ENCODE peak calls at places on chromosomes 3 and 15, in seven cellular contexts. One of them, this sample, is unnamed.

GRCh38 chr3:193894121-193894863 is 241.7 kb upstream of the HES1 start:
- DNase-seq in mesothelial cell of epicardium: no peak
- DNase-seq in H54: no peak
- DNase-seq in NCI-H2029: peak; percentile 24
- DNase-seq in stimulated activated CD8-positive, alpha-beta memory T cell treated with anti-CD3 and anti-CD28 coated beads, Interleukin-2, amount 100 ng/mL, for 48 hours: no peak
- DNase-seq in A172: no peak
- DNase-seq in nucleus accumbens: no peak
- DNase-seq in this sample: no peak

GRCh38 chr3:146680602-146681001 is 75.5 kb upstream of the PLSCR5 start:
- DNase-seq in mesothelial cell of epicardium: no peak
- DNase-seq in H54: no peak
- DNase-seq in NCI-H2029: no peak
- DNase-seq in stimulated activated CD8-positive, alpha-beta memory T cell treated with anti-CD3 and anti-CD28 coated beads, Interleukin-2, amount 100 ng/mL, for 48 hours: no peak
- DNase-seq in A172: no peak
- DNase-seq in nucleus accumbens: no peak
- DNase-seq in this sample: no peak

GRCh38 chr3:189947948-189948723 is 172.6 kb downstream of the P3H2 start:
- DNase-seq in mesothelial cell of epicardium: no peak
- DNase-seq in H54: no peak
- DNase-seq in NCI-H2029: no peak
- DNase-seq in stimulated activated CD8-positive, alpha-beta memory T cell treated with anti-CD3 and anti-CD28 coated beads, Interleukin-2, amount 100 ng/mL, for 48 hours: no peak
- DNase-seq in A172: peak; percentile 46
- DNase-seq in nucleus accumbens: no peak
- DNase-seq in this sample: no peak

GRCh38 chr3:107268461-107268860 is 108.8 kb upstream of the CCDC54 start:
- DNase-seq in mesothelial cell of epicardium: no peak
- DNase-seq in H54: no peak
- DNase-seq in NCI-H2029: no peak
- DNase-seq in stimulated activated CD8-positive, alpha-beta memory T cell treated with anti-CD3 and anti-CD28 coated beads, Interleukin-2, amount 100 ng/mL, for 48 hours: no peak
- DNase-seq in A172: no peak
- DNase-seq in nucleus accumbens: no peak
- DNase-seq in this sample: no peak

GRCh38 chr3:170171563-170171962 is 10.0 kb downstream of the PHC3 start:
- DNase-seq in mesothelial cell of epicardium: no peak
- DNase-seq in H54: no peak
- DNase-seq in NCI-H2029: no peak
- DNase-seq in stimulated activated CD8-positive, alpha-beta memory T cell treated with anti-CD3 and anti-CD28 coated beads, Interleukin-2, amount 100 ng/mL, for 48 hours: no peak
- DNase-seq in A172: no peak
- DNase-seq in nucleus accumbens: no peak
- DNase-seq in this sample: no peak

GRCh38 chr3:138470687-138471086 is 36.3 kb downstream of the ESYT3 start:
- DNase-seq in mesothelial cell of epicardium: no peak
- DNase-seq in H54: no peak
- DNase-seq in NCI-H2029: no peak
- DNase-seq in stimulated activated CD8-positive, alpha-beta memory T cell treated with anti-CD3 and anti-CD28 coated beads, Interleukin-2, amount 100 ng/mL, for 48 hours: no peak
- DNase-seq in A172: no peak
- DNase-seq in nucleus accumbens: no peak
- DNase-seq in this sample: no peak

GRCh38 chr15:62715946-62716345 is 326.6 kb upstream of the TPM1 start:
- DNase-seq in mesothelial cell of epicardium: no peak
- DNase-seq in H54: no peak
- DNase-seq in NCI-H2029: no peak
- DNase-seq in stimulated activated CD8-positive, alpha-beta memory T cell treated with anti-CD3 and anti-CD28 coated beads, Interleukin-2, amount 100 ng/mL, for 48 hours: no peak
- DNase-seq in A172: no peak
- DNase-seq in nucleus accumbens: no peak
- DNase-seq in this sample: no peak

GRCh38 chr15:66677336-66677735 is 24.7 kb upstream of the SMAD6 start:
- DNase-seq in mesothelial cell of epicardium: no peak
- DNase-seq in H54: no peak
- DNase-seq in NCI-H2029: no peak
- DNase-seq in stimulated activated CD8-positive, alpha-beta memory T cell treated with anti-CD3 and anti-CD28 coated beads, Interleukin-2, amount 100 ng/mL, for 48 hours: no peak
- DNase-seq in A172: no peak
- DNase-seq in nucleus accumbens: no peak
- DNase-seq in this sample: no peak

GRCh38 chr15:100713163-100713867 is 110.9 kb downstream of the ASB7 start:
- DNase-seq in mesothelial cell of epicardium: no peak
- DNase-seq in H54: peak; percentile 66
- DNase-seq in NCI-H2029: no peak
- DNase-seq in stimulated activated CD8-positive, alpha-beta memory T cell treated with anti-CD3 and anti-CD28 coated beads, Interleukin-2, amount 100 ng/mL, for 48 hours: no peak
- DNase-seq in A172: peak; percentile 94
- DNase-seq in nucleus accumbens: no peak
- DNase-seq in this sample: no peak

GRCh38 chr15:40702077-40702476 is 7.1 kb downstream of the RAD51 start:
- DNase-seq in mesothelial cell of epicardium: no peak
- DNase-seq in H54: no peak
- DNase-seq in NCI-H2029: no peak
- DNase-seq in stimulated activated CD8-positive, alpha-beta memory T cell treated with anti-CD3 and anti-CD28 coated beads, Interleukin-2, amount 100 ng/mL, for 48 hours: no peak
- DNase-seq in A172: no peak
- DNase-seq in nucleus accumbens: no peak
- DNase-seq in this sample: no peak

GRCh38 chr3:153127788-153128187 is 34.2 kb upstream of the RAP2B start:
- DNase-seq in mesothelial cell of epicardium: no peak
- DNase-seq in H54: no peak
- DNase-seq in NCI-H2029: no peak
- DNase-seq in stimulated activated CD8-positive, alpha-beta memory T cell treated with anti-CD3 and anti-CD28 coated beads, Interleukin-2, amount 100 ng/mL, for 48 hours: no peak
- DNase-seq in A172: no peak
- DNase-seq in nucleus accumbens: no peak
- DNase-seq in this sample: no peak

GRCh38 chr3:99945328-99945995 is 127.8 kb downstream of the CMSS1 start:
- DNase-seq in mesothelial cell of epicardium: no peak
- DNase-seq in H54: no peak
- DNase-seq in NCI-H2029: peak; percentile 58
- DNase-seq in stimulated activated CD8-positive, alpha-beta memory T cell treated with anti-CD3 and anti-CD28 coated beads, Interleukin-2, amount 100 ng/mL, for 48 hours: no peak
- DNase-seq in A172: no peak
- DNase-seq in nucleus accumbens: no peak
- DNase-seq in this sample: no peak

GRCh38 chr15:84878504-84878903 is 6.0 kb upstream of the SLC28A1 start:
- DNase-seq in mesothelial cell of epicardium: no peak
- DNase-seq in H54: peak; percentile 52
- DNase-seq in NCI-H2029: peak; percentile 7
- DNase-seq in stimulated activated CD8-positive, alpha-beta memory T cell treated with anti-CD3 and anti-CD28 coated beads, Interleukin-2, amount 100 ng/mL, for 48 hours: peak; percentile 54
- DNase-seq in A172: peak; percentile 53
- DNase-seq in nucleus accumbens: peak; percentile 31
- DNase-seq in this sample: no peak

GRCh38 chr3:46300461-46300789 is 53.5 kb upstream of the CCR2 start:
- DNase-seq in mesothelial cell of epicardium: no peak
- DNase-seq in H54: no peak
- DNase-seq in NCI-H2029: no peak
- DNase-seq in stimulated activated CD8-positive, alpha-beta memory T cell treated with anti-CD3 and anti-CD28 coated beads, Interleukin-2, amount 100 ng/mL, for 48 hours: no peak
- DNase-seq in A172: no peak
- DNase-seq in nucleus accumbens: no peak
- DNase-seq in this sample: no peak

GRCh38 chr3:9175421-9175820 is 74.0 kb downstream of the SRGAP3 start:
- DNase-seq in mesothelial cell of epicardium: no peak
- DNase-seq in H54: peak; percentile 64
- DNase-seq in NCI-H2029: no peak
- DNase-seq in stimulated activated CD8-positive, alpha-beta memory T cell treated with anti-CD3 and anti-CD28 coated beads, Interleukin-2, amount 100 ng/mL, for 48 hours: no peak
- DNase-seq in A172: peak; percentile 82
- DNase-seq in nucleus accumbens: no peak
- DNase-seq in this sample: no peak

GRCh38 chr3:40317061-40317676 is 7.7 kb downstream of the EIF1B start:
- DNase-seq in mesothelial cell of epicardium: no peak
- DNase-seq in H54: peak; percentile 18
- DNase-seq in NCI-H2029: peak; percentile 69
- DNase-seq in stimulated activated CD8-positive, alpha-beta memory T cell treated with anti-CD3 and anti-CD28 coated beads, Interleukin-2, amount 100 ng/mL, for 48 hours: no peak
- DNase-seq in A172: peak; percentile 55
- DNase-seq in nucleus accumbens: peak; percentile 3
- DNase-seq in this sample: no peak

This sample was measured in hypothalamus.